ENCODE peak calls at places on chromosome 1, in four cellular contexts. K is EH, G is neural progenitor cell, B is ovary. S is an unnamed sample.

GRCh38 chr1:46247433-46248121 is at the start of gene RAD54L:
- DNase-seq in K (peak), B (peak), G (peak), S (peak)

GRCh38 chr1:11526071-11526895 is 47.3 kb downstream of the DISP3 start:
- DNase-seq in B (no peak), K (no peak), G (no peak), S (no peak)

GRCh38 chr1:88946845-88947244 is 45.6 kb downstream of the KYAT3 start:
- DNase-seq in B (no peak), G (no peak), K (peak), S (no peak)

GRCh38 chr1:20366076-20366765 is 75.5 kb downstream of the VWA5B1 start:
- DNase-seq in K (peak), G (peak), B (no peak), S (no peak)

GRCh38 chr1:53833393-53833792 is 4.7 kb downstream of the NDC1 start:
- DNase-seq in B (no peak), K (no peak), G (no peak), S (no peak)

GRCh38 chr1:155003766-155004351 is 1.3 kb downstream of the ZBTB7B start:
- DNase-seq in G (peak), B (peak), K (peak), S (peak)

GRCh38 chr1:27029517-27029916 is 16.9 kb upstream of the TENT5B start:
- DNase-seq in G (no peak), B (no peak), K (no peak), S (no peak)

GRCh38 chr1:37797750-37798345 is 4.2 kb downstream of the MANEAL start:
- DNase-seq in K (peak), B (no peak), G (no peak), S (no peak)